ENCODE peak calls at places on chromosome 15, in ten cellular contexts. Z, F, H, W, Q, M, J, I, L and V are unnamed samples.

GRCh38 chr15:69056365-69056764 is 41.9 kb downstream of the NOX5 start:
- DNase-seq in L (no peak), W (peak; percentile 36), I (no peak), H (no peak), M (no peak), Z (no peak), J (no peak), F (no peak), Q (no peak), V (peak; percentile 67)

GRCh38 chr15:45644437-45644836 is 9.6 kb downstream of the SQOR start:
- DNase-seq in Z (no peak), J (no peak), Q (no peak), L (no peak), H (no peak), M (no peak), F (no peak), I (no peak), W (no peak), V (no peak)

GRCh38 chr15:64455951-64456350 is 4.4 kb upstream of the ZNF609 start:
- DNase-seq in L (no peak), M (no peak), J (peak; percentile 54), Z (no peak), I (no peak), W (no peak), H (no peak), F (no peak), Q (no peak), V (no peak)

GRCh38 chr15:100570282-100570681 is 31.7 kb downstream of the LINS1 start:
- DNase-seq in W (peak; percentile 28), J (no peak), Q (no peak), H (no peak), Z (peak; percentile 5), F (no peak), I (no peak), L (peak; percentile 27), M (no peak), V (no peak)

GRCh38 chr15:67543348-67543718 is 830 bp downstream of the MAP2K5 start:
- DNase-seq in J (peak; percentile 25), W (peak; percentile 51), H (peak; percentile 56), Q (no peak), L (peak; percentile 28), Z (peak; percentile 5), M (peak; percentile 3), I (no peak), F (no peak), V (peak; percentile 11)

GRCh38 chr15:56342653-56343052 is 22.6 kb upstream of the TEX9 start:
- DNase-seq in Q (no peak), L (no peak), F (peak; percentile 39), I (no peak), W (no peak), M (peak; percentile 44), H (peak; percentile 6), J (no peak), Z (no peak), V (no peak)

GRCh38 chr15:41169784-41170183 is 53.7 kb upstream of the INO80 start:
- DNase-seq in Z (no peak), H (no peak), F (no peak), Q (no peak), M (no peak), I (no peak), J (no peak), W (no peak), L (no peak), V (no peak)

GRCh38 chr15:85681391-85681790 is 113.3 kb downstream of the KLHL25 start:
- DNase-seq in I (no peak), L (no peak), W (no peak), H (peak; percentile 49), M (no peak), Z (no peak), Q (no peak), F (no peak), J (no peak), V (no peak)

GRCh38 chr15:63509056-63509696 is 4.8 kb downstream of the USP3 start:
- DNase-seq in I (no peak), M (no peak), J (no peak), Z (no peak), W (no peak), Q (no peak), H (no peak), L (no peak), F (no peak), V (no peak)

GRCh38 chr15:84638103-84638502 is 16.0 kb downstream of the WDR73 start:
- DNase-seq in L (no peak), J (no peak), H (no peak), M (peak; percentile 20), I (peak; percentile 75), Q (no peak), W (peak; percentile 56), F (no peak), Z (peak; percentile 22), V (peak; percentile 53)

GRCh38 chr15:65249641-65250040 is 37.0 kb downstream of the PARP16 start:
- DNase-seq in W (no peak), Z (peak; percentile 30), M (no peak), I (no peak), H (no peak), F (no peak), L (no peak), J (no peak), Q (no peak), V (no peak)

GRCh38 chr15:89767411-89767915 is 8.7 kb upstream of the MESP2 start:
- DNase-seq in M (no peak), I (no peak), L (no peak), H (no peak), J (no peak), F (no peak), W (no peak), Q (no peak), Z (no peak), V (no peak)
- H3K4me2 ChIP-seq in M (no peak overlapping the region), I (no peak overlapping the region), L (no peak overlapping the region), H (no peak overlapping the region), J (no peak overlapping the region), F (no peak overlapping the region), W (no peak overlapping the region), Q (no peak overlapping the region), Z (no peak overlapping the region), V (no peak overlapping the region)

GRCh38 chr15:74599156-74599555 is 16.5 kb upstream of the CLK3 start:
- DNase-seq in Z (no peak), L (no peak), F (no peak), W (no peak), Q (no peak), M (no peak), H (no peak), I (no peak), J (no peak), V (no peak)
- H3K4me2 ChIP-seq in Z (peak overlapping the region; percentile 76), L (peak overlapping the region; percentile 91), F (peak overlapping the region; percentile 94), W (peak overlapping the region; percentile 90), Q (peak overlapping the region; percentile 65), M (peak overlapping the region; percentile 76), H (peak overlapping the region; percentile 89), I (peak overlapping the region; percentile 70), J (peak overlapping the region; percentile 59), V (no peak overlapping the region)

GRCh38 chr15:61403884-61404283 is 174.8 kb upstream of the RORA start:
- DNase-seq in J (no peak), Z (no peak), H (no peak), Q (no peak), L (no peak), I (no peak), F (no peak), M (no peak), W (no peak), V (no peak)
- H3K4me2 ChIP-seq in J (no peak overlapping the region), Z (no peak overlapping the region), H (no peak overlapping the region), Q (no peak overlapping the region), L (no peak overlapping the region), I (no peak overlapping the region), F (no peak overlapping the region), M (no peak overlapping the region), W (no peak overlapping the region), V (no peak overlapping the region)

GRCh38 chr15:23877502-23878412 is 190.7 kb upstream of the NDN start:
- DNase-seq in F (no peak), H (peak; percentile 68), Q (no peak), M (peak; percentile 4), Z (no peak), I (peak; percentile 95), W (peak; percentile 51), L (peak; percentile 55), J (peak; percentile 85), V (peak; percentile 55)
- H3K4me2 ChIP-seq in F (peak overlapping the region; percentile 55), H (peak overlapping the region; percentile 49), Q (no peak overlapping the region), M (no peak overlapping the region), Z (no peak overlapping the region), I (peak overlapping the region; percentile 80), W (peak overlapping the region; percentile 35), L (peak overlapping the region; percentile 75), J (peak overlapping the region; percentile 72), V (peak overlapping the region; percentile 22)